ENCODE peak calls at places on chromosomes 3 and 15, in five cellular contexts. One of them, this sample, is unnamed.

GRCh38 chr3:111068574-111068973 is 3.0 kb upstream of the NECTIN3 start:
- DNase-seq in fibroblast of mammary gland: no peak
- DNase-seq in A549: no peak
- DNase-seq in endodermal cell: no peak
- DNase-seq in omental fat pad: no peak
- DNase-seq in this sample: no peak

GRCh38 chr3:53846134-53846850 is at the start of the genes CHDH and IL17RB:
- DNase-seq in fibroblast of mammary gland: no peak
- DNase-seq in A549: peak
- DNase-seq in endodermal cell: peak
- DNase-seq in omental fat pad: no peak
- DNase-seq in this sample: no peak

GRCh38 chr3:126266850-126267168 is 86.4 kb upstream of the ALDH1L1 start:
- DNase-seq in fibroblast of mammary gland: no peak
- DNase-seq in A549: no peak
- DNase-seq in endodermal cell: no peak
- DNase-seq in omental fat pad: no peak
- DNase-seq in this sample: no peak

GRCh38 chr3:57060089-57060829 is at the start of gene SPATA12:
- DNase-seq in fibroblast of mammary gland: peak
- DNase-seq in A549: peak
- DNase-seq in endodermal cell: peak
- DNase-seq in omental fat pad: no peak
- DNase-seq in this sample: peak

GRCh38 chr15:77497108-77497737 is 76.5 kb downstream of the HMG20A start:
- DNase-seq in fibroblast of mammary gland: no peak
- DNase-seq in A549: no peak
- DNase-seq in endodermal cell: peak
- DNase-seq in omental fat pad: no peak
- DNase-seq in this sample: no peak

GRCh38 chr15:89442671-89443307 is 53.6 kb downstream of the RHCG start:
- DNase-seq in fibroblast of mammary gland: peak
- DNase-seq in A549: peak
- DNase-seq in endodermal cell: peak
- DNase-seq in omental fat pad: no peak
- DNase-seq in this sample: no peak

GRCh38 chr15:98874773-98875172 is 132.8 kb downstream of the PGPEP1L start:
- DNase-seq in fibroblast of mammary gland: peak
- DNase-seq in A549: no peak
- DNase-seq in endodermal cell: no peak
- DNase-seq in omental fat pad: no peak
- DNase-seq in this sample: no peak

GRCh38 chr15:75145027-75145841 is 56.4 kb upstream of the C15orf39 start:
- DNase-seq in fibroblast of mammary gland: no peak
- DNase-seq in A549: peak
- DNase-seq in endodermal cell: no peak
- DNase-seq in omental fat pad: no peak
- DNase-seq in this sample: no peak

GRCh38 chr3:188166471-188166870 is 12.5 kb downstream of the LPP start:
- DNase-seq in fibroblast of mammary gland: no peak
- DNase-seq in A549: no peak
- DNase-seq in endodermal cell: no peak
- DNase-seq in omental fat pad: no peak
- DNase-seq in this sample: no peak

GRCh38 chr3:197021729-197022404 is 7.8 kb downstream of the MELTF start:
- DNase-seq in fibroblast of mammary gland: no peak
- DNase-seq in A549: no peak
- DNase-seq in endodermal cell: no peak
- DNase-seq in omental fat pad: no peak
- DNase-seq in this sample: no peak

GRCh38 chr15:101251830-101252820 is at the start of gene CHSY1:
- DNase-seq in fibroblast of mammary gland: peak
- DNase-seq in A549: peak
- DNase-seq in endodermal cell: peak
- DNase-seq in omental fat pad: peak
- DNase-seq in this sample: peak

GRCh38 chr15:58357529-58358476 is 74.0 kb upstream of the LIPC start:
- DNase-seq in fibroblast of mammary gland: peak
- DNase-seq in A549: no peak
- DNase-seq in endodermal cell: peak
- DNase-seq in omental fat pad: no peak
- DNase-seq in this sample: no peak

GRCh38 chr15:90650956-90651689 is 66.0 kb upstream of the BLM start:
- DNase-seq in fibroblast of mammary gland: no peak
- DNase-seq in A549: no peak
- DNase-seq in endodermal cell: no peak
- DNase-seq in omental fat pad: no peak
- DNase-seq in this sample: no peak

GRCh38 chr3:61594144-61594977 is 33.0 kb downstream of the PTPRG start:
- DNase-seq in fibroblast of mammary gland: no peak
- DNase-seq in A549: no peak
- DNase-seq in endodermal cell: no peak
- DNase-seq in omental fat pad: no peak
- DNase-seq in this sample: no peak

GRCh38 chr15:38944551-38944950 is 379.9 kb upstream of the RASGRP1 start:
- DNase-seq in fibroblast of mammary gland: no peak
- DNase-seq in A549: no peak
- DNase-seq in endodermal cell: no peak
- DNase-seq in omental fat pad: no peak
- DNase-seq in this sample: no peak

GRCh38 chr3:151697496-151697895 is 36.2 kb upstream of the AADACL2 start:
- DNase-seq in fibroblast of mammary gland: no peak
- DNase-seq in A549: peak
- DNase-seq in endodermal cell: no peak
- DNase-seq in omental fat pad: no peak
- DNase-seq in this sample: no peak

GRCh38 chr3:23324745-23325144 is 121.6 kb downstream of the UBE2E2 start:
- DNase-seq in fibroblast of mammary gland: peak
- DNase-seq in A549: no peak
- DNase-seq in endodermal cell: no peak
- DNase-seq in omental fat pad: no peak
- DNase-seq in this sample: peak

GRCh38 chr15:77495806-77496589 is 75.3 kb downstream of the HMG20A start:
- DNase-seq in fibroblast of mammary gland: peak
- DNase-seq in A549: no peak
- DNase-seq in endodermal cell: no peak
- DNase-seq in omental fat pad: no peak
- DNase-seq in this sample: no peak

GRCh38 chr15:26314577-26314976 is 451.4 kb upstream of the ATP10A start:
- DNase-seq in fibroblast of mammary gland: no peak
- DNase-seq in A549: no peak
- DNase-seq in endodermal cell: no peak
- DNase-seq in omental fat pad: no peak
- DNase-seq in this sample: no peak

GRCh38 chr3:112894258-112894657 is 47.6 kb upstream of the CD200R1L start:
- DNase-seq in fibroblast of mammary gland: peak
- DNase-seq in A549: no peak
- DNase-seq in endodermal cell: peak
- DNase-seq in omental fat pad: no peak
- DNase-seq in this sample: no peak

GRCh38 chr3:31420311-31420710 is 112.4 kb upstream of the STT3B start:
- DNase-seq in fibroblast of mammary gland: no peak
- DNase-seq in A549: no peak
- DNase-seq in endodermal cell: no peak
- DNase-seq in omental fat pad: no peak
- DNase-seq in this sample: no peak

GRCh38 chr3:183664913-183665381 is 29.5 kb downstream of the KLHL24 start:
- DNase-seq in fibroblast of mammary gland: peak
- DNase-seq in A549: no peak
- DNase-seq in endodermal cell: no peak
- DNase-seq in omental fat pad: no peak
- DNase-seq in this sample: peak

GRCh38 chr3:16906679-16907078 is 21.9 kb downstream of the PLCL2 start:
- DNase-seq in fibroblast of mammary gland: peak
- DNase-seq in A549: no peak
- DNase-seq in endodermal cell: no peak
- DNase-seq in omental fat pad: no peak
- DNase-seq in this sample: no peak

GRCh38 chr15:59991919-59992318 is 12.2 kb upstream of the FOXB1 start:
- DNase-seq in fibroblast of mammary gland: no peak
- DNase-seq in A549: no peak
- DNase-seq in endodermal cell: no peak
- DNase-seq in omental fat pad: no peak
- DNase-seq in this sample: no peak

GRCh38 chr15:89402406-89402805 is 67.8 kb upstream of the POLG start:
- DNase-seq in fibroblast of mammary gland: no peak
- DNase-seq in A549: no peak
- DNase-seq in endodermal cell: no peak
- DNase-seq in omental fat pad: no peak
- DNase-seq in this sample: no peak

GRCh38 chr3:175199961-175200360 is 340.8 kb downstream of the NAALADL2 start:
- DNase-seq in fibroblast of mammary gland: no peak
- DNase-seq in A549: no peak
- DNase-seq in endodermal cell: no peak
- DNase-seq in omental fat pad: no peak
- DNase-seq in this sample: no peak

GRCh38 chr3:60142009-60142408 is 1092.2 kb upstream of the CFAP20DC start:
- DNase-seq in fibroblast of mammary gland: no peak
- DNase-seq in A549: no peak
- DNase-seq in endodermal cell: no peak
- DNase-seq in omental fat pad: no peak
- DNase-seq in this sample: no peak

GRCh38 chr15:57028176-57028575 is 109.7 kb downstream of the TCF12 start:
- DNase-seq in fibroblast of mammary gland: no peak
- DNase-seq in A549: no peak
- DNase-seq in endodermal cell: no peak
- DNase-seq in omental fat pad: no peak
- DNase-seq in this sample: no peak

GRCh38 chr3:171049831-171050444 is 23.4 kb upstream of the SLC2A2 start:
- DNase-seq in fibroblast of mammary gland: peak
- DNase-seq in A549: peak
- DNase-seq in endodermal cell: peak
- DNase-seq in omental fat pad: no peak
- DNase-seq in this sample: peak

GRCh38 chr3:65485826-65486592 is 552.7 kb downstream of the MAGI1 start:
- DNase-seq in fibroblast of mammary gland: no peak
- DNase-seq in A549: no peak
- DNase-seq in endodermal cell: no peak
- DNase-seq in omental fat pad: no peak
- DNase-seq in this sample: no peak

GRCh38 chr15:93331545-93332117 is 242.6 kb upstream of the RGMA start:
- DNase-seq in fibroblast of mammary gland: no peak
- DNase-seq in A549: no peak
- DNase-seq in endodermal cell: peak
- DNase-seq in omental fat pad: no peak
- DNase-seq in this sample: no peak

GRCh38 chr15:93327364-93327763 is 238.4 kb upstream of the RGMA start:
- DNase-seq in fibroblast of mammary gland: no peak
- DNase-seq in A549: no peak
- DNase-seq in endodermal cell: no peak
- DNase-seq in omental fat pad: no peak
- DNase-seq in this sample: no peak

GRCh38 chr15:93333826-93334225 is 244.8 kb upstream of the RGMA start:
- DNase-seq in fibroblast of mammary gland: no peak
- DNase-seq in A549: no peak
- DNase-seq in endodermal cell: peak
- DNase-seq in omental fat pad: no peak
- DNase-seq in this sample: no peak

DNA sequence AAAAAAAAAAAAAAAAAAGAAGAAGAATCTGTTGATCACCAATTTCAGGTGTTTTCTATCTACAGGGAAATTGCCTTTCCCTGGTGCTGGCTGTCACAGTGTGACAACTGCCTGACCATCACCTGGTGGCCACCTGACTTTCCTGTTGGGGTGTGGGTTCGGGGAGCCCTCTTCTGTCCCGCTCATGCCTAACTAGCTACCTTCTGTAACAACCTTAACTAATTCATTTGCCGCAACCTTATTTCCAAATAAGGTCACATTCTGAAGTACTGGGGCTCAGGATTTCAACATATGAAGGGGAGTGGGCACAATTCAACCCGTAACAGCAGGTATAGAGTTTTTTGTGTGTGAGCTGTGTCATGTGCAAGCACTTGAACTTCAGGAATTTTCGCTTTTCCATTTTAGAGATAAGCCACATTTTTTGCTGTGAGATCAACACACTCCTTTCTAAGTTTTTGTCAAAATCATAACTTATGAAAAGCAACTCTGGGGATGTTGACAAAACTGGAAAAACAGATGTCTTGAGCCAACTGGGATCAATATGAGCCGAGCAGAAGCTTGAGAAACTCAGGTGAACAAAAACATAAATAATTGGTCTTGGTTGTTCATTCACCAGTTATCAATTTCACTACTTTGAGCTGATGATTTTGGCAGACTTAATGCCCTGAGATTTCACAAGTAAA is 242.0 kb upstream of the RGMA start:
- DNase-seq in fibroblast of mammary gland: no peak
- DNase-seq in A549: no peak
- DNase-seq in endodermal cell: no peak
- DNase-seq in omental fat pad: no peak
- DNase-seq in this sample: no peak
- TF ChIP-seq CTCF in fibroblast of mammary gland: no peak
- TF ChIP-seq CTCF in A549: no peak
- TF ChIP-seq CTCF in endodermal cell: peak
- TF ChIP-seq CTCF in omental fat pad: no peak
- TF ChIP-seq CTCF in this sample: no peak

GRCh38 chr3:127428344-127429001 is 140.6 kb upstream of the PRR20G start:
- DNase-seq in fibroblast of mammary gland: peak
- DNase-seq in A549: no peak
- DNase-seq in endodermal cell: peak
- DNase-seq in omental fat pad: no peak
- DNase-seq in this sample: no peak
- TF ChIP-seq CTCF in fibroblast of mammary gland: no peak
- TF ChIP-seq CTCF in A549: no peak
- TF ChIP-seq CTCF in endodermal cell: peak
- TF ChIP-seq CTCF in omental fat pad: no peak
- TF ChIP-seq CTCF in this sample: peak

GRCh38 chr15:29089731-29090616 is 179.6 kb downstream of the NSMCE3 start:
- DNase-seq in fibroblast of mammary gland: peak
- DNase-seq in A549: no peak
- DNase-seq in endodermal cell: no peak
- DNase-seq in omental fat pad: no peak
- DNase-seq in this sample: no peak
- TF ChIP-seq CTCF in fibroblast of mammary gland: no peak
- TF ChIP-seq CTCF in A549: no peak
- TF ChIP-seq CTCF in endodermal cell: peak
- TF ChIP-seq CTCF in omental fat pad: no peak
- TF ChIP-seq CTCF in this sample: peak

DNA sequence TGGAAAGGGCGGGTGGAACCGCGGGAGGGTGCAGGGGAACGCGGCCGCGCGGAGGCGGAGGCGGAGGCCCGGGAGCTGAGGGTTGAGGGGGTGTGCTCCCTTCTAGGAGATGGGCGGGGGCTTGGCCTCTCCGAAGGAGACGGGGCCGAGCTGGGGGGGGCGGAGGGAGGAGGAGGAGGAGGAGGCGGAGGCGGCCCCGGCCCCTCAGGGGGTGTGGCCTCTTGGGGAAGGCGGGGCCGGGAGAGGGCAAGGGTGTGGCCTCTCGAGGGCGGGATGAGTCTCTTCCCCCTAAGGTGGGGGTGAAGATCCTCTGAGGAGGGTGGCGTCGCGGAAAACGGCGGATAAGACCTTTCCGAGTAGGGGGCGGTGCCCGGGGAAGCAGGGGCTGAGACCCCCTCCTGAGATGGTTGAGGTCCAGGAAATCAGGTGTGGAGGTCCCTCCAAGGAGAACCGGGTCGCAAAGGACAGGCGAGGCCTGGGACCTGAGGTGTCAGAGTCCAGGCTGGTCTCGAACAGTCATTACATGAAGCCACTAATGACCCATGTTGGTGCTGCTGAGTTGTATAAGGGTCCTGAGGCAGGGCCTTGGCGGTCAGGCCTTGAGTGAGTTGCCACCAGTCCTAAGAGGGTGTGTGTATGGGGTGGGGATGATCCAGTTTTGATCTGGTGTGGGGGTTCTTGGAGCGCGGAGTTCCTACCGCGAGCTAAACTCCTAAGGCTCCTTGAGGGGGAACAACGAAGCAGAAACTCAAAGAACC is 759 bp downstream of the WDR6 start:
- DNase-seq in fibroblast of mammary gland: peak
- DNase-seq in A549: peak
- DNase-seq in endodermal cell: peak
- DNase-seq in omental fat pad: no peak
- DNase-seq in this sample: no peak
- TF ChIP-seq CTCF in fibroblast of mammary gland: no peak
- TF ChIP-seq CTCF in A549: no peak
- TF ChIP-seq CTCF in endodermal cell: no peak
- TF ChIP-seq CTCF in omental fat pad: no peak
- TF ChIP-seq CTCF in this sample: no peak